ENCODE peak calls at places on chromosomes 6 and 20, in ten cellular contexts. O, Q, N, S, A, B, C, Y, W and E are unnamed samples.

GRCh38 chr6:16730720-16731502 is 30.3 kb downstream of the ATXN1 start:
- DNase-seq in W (no peak), B (no peak), Y (no peak), O (no peak), N (no peak), A (no peak), S (peak), C (no peak), Q (no peak), E (no peak)

GRCh38 chr6:108165714-108166663 is at the start of gene NR2E1:
- DNase-seq in C (no peak), B (no peak), A (no peak), W (no peak), N (no peak), O (no peak), Q (peak), S (peak), Y (no peak), E (no peak)

GRCh38 chr6:138004423-138005287 is 102.6 kb downstream of the PERP start:
- DNase-seq in C (peak), S (no peak), Y (no peak), W (no peak), Q (peak), N (no peak), B (no peak), O (no peak), A (peak), E (no peak)

GRCh38 chr6:108557494-108558371 is 3.0 kb upstream of the FOXO3 start:
- DNase-seq in B (no peak), O (no peak), Y (peak), C (peak), Q (peak), N (peak), W (peak), A (peak), S (peak), E (no peak)

GRCh38 chr6:88517737-88518136 is 351.6 kb upstream of the CNR1 start:
- DNase-seq in Y (no peak), O (no peak), B (no peak), Q (no peak), S (no peak), W (no peak), N (no peak), A (no peak), C (no peak), E (no peak)

GRCh38 chr20:8218861-8219260 is 86.8 kb downstream of the PLCB1 start:
- DNase-seq in Q (no peak), A (no peak), Y (no peak), W (no peak), O (no peak), N (no peak), B (no peak), S (no peak), C (peak), E (no peak)

GRCh38 chr6:107132330-107132954 is 17.1 kb upstream of the BEND3 start:
- DNase-seq in B (no peak), S (peak), A (peak), N (no peak), Y (no peak), O (no peak), C (no peak), Q (peak), W (no peak), E (no peak)

GRCh38 chr6:38567436-38567835 is 72.3 kb downstream of the BTBD9 start:
- DNase-seq in S (no peak), N (peak), O (peak), W (peak), B (peak), Q (peak), A (no peak), C (peak), Y (no peak), E (peak)

GRCh38 chr6:71724456-71725180 is 161.7 kb upstream of the RIMS1 start:
- DNase-seq in Q (no peak), Y (no peak), B (no peak), W (no peak), O (no peak), C (peak), S (no peak), A (no peak), N (no peak), E (no peak)

GRCh38 chr20:62737271-62737761 is 28.7 kb downstream of the NTSR1 start:
- DNase-seq in O (no peak), C (no peak), B (no peak), Q (no peak), N (no peak), S (no peak), A (no peak), Y (no peak), W (peak), E (no peak)

GRCh38 chr6:78598966-78599365 is 268.4 kb upstream of the IRAK1BP1 start:
- DNase-seq in W (no peak), A (no peak), S (no peak), N (no peak), C (peak), B (no peak), O (peak), Q (peak), Y (no peak), E (peak)

GRCh38 chr6:13709698-13710551 is 1.7 kb downstream of the RANBP9 start:
- DNase-seq in Q (peak), Y (no peak), W (no peak), C (peak), A (no peak), N (no peak), B (no peak), O (no peak), S (peak), E (no peak)

GRCh38 chr20:25015986-25016385 is 23.4 kb upstream of the APMAP start:
- DNase-seq in A (no peak), O (no peak), B (no peak), W (no peak), S (no peak), N (no peak), C (no peak), Y (no peak), Q (no peak), E (no peak)

GRCh38 chr20:2401527-2401926 is 20.8 kb downstream of the TGM6 start:
- DNase-seq in B (no peak), N (no peak), S (no peak), W (no peak), A (no peak), Y (no peak), Q (no peak), O (no peak), C (no peak), E (no peak)

GRCh38 chr6:27672113-27672799 is 199.4 kb upstream of the ZNF184 start:
- DNase-seq in C (peak), S (peak), W (no peak), N (no peak), Y (no peak), A (peak), B (no peak), Q (peak), O (peak), E (no peak)

GRCh38 chr6:18990313-18990978 is 603.3 kb downstream of the RNF144B start:
- DNase-seq in N (peak), A (peak), C (peak), Q (peak), B (no peak), O (no peak), S (peak), Y (no peak), W (peak), E (no peak)

GRCh38 chr20:41619360-41620115 is 1.4 kb upstream of the CHD6 start:
- DNase-seq in Y (no peak), A (peak), Q (no peak), O (no peak), B (no peak), W (no peak), N (no peak), C (peak), S (no peak), E (no peak)

GRCh38 chr6:149031545-149032317 is 284.9 kb downstream of the UST start:
- DNase-seq in C (peak), W (no peak), B (no peak), N (no peak), A (no peak), S (no peak), Q (peak), Y (no peak), O (peak), E (peak)

GRCh38 chr6:139777202-139777970 is 402.9 kb upstream of the CITED2 start:
- DNase-seq in C (no peak), Y (no peak), B (no peak), S (peak), Q (no peak), A (no peak), N (no peak), O (no peak), W (no peak), E (no peak)

GRCh38 chr6:132354517-132355167 is 46.6 kb downstream of the MOXD1 start:
- DNase-seq in N (no peak), Y (no peak), W (no peak), Q (peak), C (no peak), B (no peak), S (no peak), O (no peak), A (no peak), E (no peak)

GRCh38 chr20:1987826-1988225 is 6.0 kb downstream of the PDYN start:
- DNase-seq in A (no peak), B (no peak), S (no peak), Q (no peak), C (peak), O (no peak), W (no peak), Y (no peak), N (no peak), E (no peak)

GRCh38 chr6:15907914-15908518 is 220.9 kb upstream of the MYLIP start:
- DNase-seq in B (no peak), S (no peak), N (no peak), W (no peak), A (no peak), O (no peak), C (no peak), Y (no peak), Q (peak), E (no peak)

GRCh38 chr6:38198219-38198618 is 378.7 kb downstream of the ZFAND3 start:
- DNase-seq in Q (no peak), S (no peak), W (no peak), A (no peak), O (no peak), N (no peak), C (no peak), B (no peak), Y (no peak), E (no peak)

GRCh38 chr20:46979603-46980241 is 85.1 kb downstream of the EYA2 start:
- DNase-seq in W (no peak), N (no peak), B (no peak), A (no peak), C (no peak), O (no peak), Q (peak), S (no peak), Y (no peak), E (no peak)

GRCh38 chr6:37624606-37625574 is 72.8 kb downstream of the MDGA1 start:
- DNase-seq in Y (no peak), C (peak), A (no peak), S (no peak), N (peak), Q (peak), W (no peak), O (no peak), B (no peak), E (no peak)

GRCh38 chr6:138593100-138593877 is 94.0 kb upstream of the NHSL1 start:
- DNase-seq in Q (peak), C (peak), Y (peak), W (no peak), A (peak), N (no peak), B (no peak), O (peak), S (no peak), E (peak)

GRCh38 chr20:29497261-29497671 is 1760.2 kb upstream of the DEFB115 start:
- DNase-seq in O (no peak), C (peak), B (no peak), A (no peak), N (peak), Y (peak), W (no peak), S (no peak), Q (peak), E (no peak)

GRCh38 chr6:145206247-145206907 is 528.9 kb downstream of the EPM2A start:
- DNase-seq in Y (no peak), O (peak), A (no peak), C (peak), Q (no peak), S (no peak), W (no peak), N (no peak), B (no peak), E (peak)

GRCh38 chr6:106077881-106078280 is 8.3 kb upstream of the PRDM1 start:
- DNase-seq in Y (no peak), B (no peak), W (no peak), O (no peak), N (no peak), C (no peak), A (no peak), Q (no peak), S (no peak), E (no peak)

GRCh38 chr6:163386329-163386910 is 28.1 kb upstream of the QKI start:
- DNase-seq in C (no peak), Y (no peak), S (no peak), N (no peak), W (no peak), O (no peak), A (no peak), Q (no peak), B (peak), E (no peak)

GRCh38 chr20:60901831-60902230 is 350.2 kb upstream of the CDH4 start:
- DNase-seq in B (no peak), S (no peak), C (no peak), N (no peak), A (no peak), O (no peak), Y (no peak), W (no peak), Q (no peak), E (no peak)

GRCh38 chr20:45039470-45039811 is 61.5 kb downstream of the KCNS1 start:
- DNase-seq in C (peak), B (no peak), O (no peak), A (no peak), N (no peak), Y (no peak), W (no peak), S (no peak), Q (no peak), E (no peak)

GRCh38 chr20:19090332-19090731 is 122.1 kb upstream of the SLC24A3 start:
- DNase-seq in W (no peak), Y (no peak), S (no peak), B (no peak), N (no peak), Q (no peak), C (no peak), O (no peak), A (no peak), E (no peak)

GRCh38 chr6:88584581-88584980 is 378.8 kb downstream of the RNGTT start:
- DNase-seq in Y (no peak), N (no peak), C (no peak), B (no peak), W (no peak), O (no peak), Q (no peak), S (no peak), A (no peak), E (no peak)

GRCh38 chr6:90175627-90176538 is 120.8 kb downstream of the BACH2 start:
- DNase-seq in Y (no peak), A (no peak), B (no peak), O (no peak), C (no peak), W (no peak), Q (peak), S (no peak), N (no peak), E (no peak)

GRCh38 chr6:153088796-153089195 is 42.3 kb downstream of the RGS17 start:
- DNase-seq in A (no peak), O (no peak), N (no peak), S (no peak), C (no peak), B (no peak), W (no peak), Y (no peak), Q (peak), E (no peak)

GRCh38 chr20:11186301-11187008 is 512.7 kb upstream of the JAG1 start:
- DNase-seq in C (peak), O (no peak), Y (no peak), W (no peak), N (no peak), B (no peak), S (no peak), Q (peak), A (no peak), E (no peak)

GRCh38 chr20:11178946-11179654 is 505.3 kb upstream of the JAG1 start:
- DNase-seq in A (no peak), N (no peak), W (no peak), S (no peak), O (peak), Y (no peak), C (peak), Q (peak), B (no peak), E (no peak)

GRCh38 chr20:11180186-11180585 is 506.4 kb upstream of the JAG1 start:
- DNase-seq in S (no peak), N (no peak), Q (no peak), Y (no peak), O (no peak), W (no peak), B (no peak), A (no peak), C (no peak), E (no peak)

GRCh38 chr20:11182715-11183114 is 508.9 kb upstream of the JAG1 start:
- DNase-seq in S (no peak), O (no peak), Q (peak), B (no peak), Y (no peak), W (no peak), N (no peak), C (peak), A (no peak), E (no peak)

GRCh38 chr20:11181964-11182363 is 508.2 kb upstream of the JAG1 start:
- DNase-seq in W (no peak), Y (no peak), B (no peak), C (no peak), O (no peak), A (no peak), N (no peak), S (no peak), Q (no peak), E (no peak)
- TF ChIP-seq CTCF in W (no peak), Y (no peak), B (no peak), C (no peak), O (no peak), A (peak), N (no peak), S (no peak), Q (no peak), E (no peak)

GRCh38 chr6:119524410-119524809 is 174.8 kb upstream of the MAN1A1 start:
- DNase-seq in S (no peak), N (no peak), Q (no peak), O (no peak), B (no peak), W (no peak), A (no peak), Y (no peak), C (no peak), E (no peak)

GRCh38 chr6:119521251-119521650 is 171.7 kb upstream of the MAN1A1 start:
- DNase-seq in S (no peak), A (no peak), C (no peak), N (no peak), Y (no peak), B (no peak), O (no peak), Q (no peak), W (no peak), E (no peak)

GRCh38 chr6:119523546-119523945 is 174.0 kb upstream of the MAN1A1 start:
- DNase-seq in W (no peak), O (no peak), Q (no peak), S (no peak), C (no peak), N (no peak), B (no peak), A (no peak), Y (no peak), E (no peak)

GRCh38 chr6:119526609-119527605 is 177.3 kb upstream of the MAN1A1 start:
- DNase-seq in W (no peak), S (no peak), O (no peak), B (no peak), Q (no peak), N (no peak), A (no peak), C (peak), Y (no peak), E (no peak)
- TF ChIP-seq CTCF in W (no peak), S (no peak), O (no peak), B (no peak), Q (no peak), N (no peak), A (no peak), C (peak), Y (no peak), E (no peak)

GRCh38 chr6:55528624-55529023 is 50.4 kb downstream of the HMGCLL1 start:
- DNase-seq in C (peak), Y (no peak), O (no peak), S (no peak), Q (peak), W (no peak), A (peak), B (no peak), N (no peak), E (no peak)
- TF ChIP-seq CTCF in C (peak), Y (no peak), O (peak), S (peak), Q (peak), W (no peak), A (peak), B (no peak), N (no peak), E (peak)

DNA sequence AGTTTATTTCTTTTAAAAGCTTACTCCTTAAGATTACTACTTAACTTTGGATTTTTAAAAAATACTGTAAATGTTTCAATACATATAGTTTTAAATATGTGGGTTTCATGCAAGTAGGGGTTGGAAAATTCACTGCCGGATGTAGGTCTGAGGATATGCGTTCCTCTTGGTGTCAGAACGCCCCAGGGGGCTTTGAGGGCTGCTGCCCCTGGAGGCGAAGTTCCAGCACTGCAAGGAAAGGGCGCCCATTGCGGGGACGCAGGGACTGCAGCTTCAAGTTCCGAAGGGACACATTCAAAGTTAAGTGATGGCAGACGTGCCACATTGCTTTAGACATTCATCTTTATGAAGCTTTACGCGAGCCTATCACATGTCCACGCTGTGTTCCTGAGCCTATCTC is 152.9 kb downstream of the SOD2 start:
- DNase-seq in Y (no peak), C (no peak), Q (no peak), S (peak), O (no peak), W (no peak), A (peak), B (no peak), N (no peak), E (no peak)
- TF ChIP-seq CTCF in Y (no peak), C (no peak), Q (no peak), S (peak), O (peak), W (peak), A (peak), B (no peak), N (no peak), E (no peak)

DNA sequence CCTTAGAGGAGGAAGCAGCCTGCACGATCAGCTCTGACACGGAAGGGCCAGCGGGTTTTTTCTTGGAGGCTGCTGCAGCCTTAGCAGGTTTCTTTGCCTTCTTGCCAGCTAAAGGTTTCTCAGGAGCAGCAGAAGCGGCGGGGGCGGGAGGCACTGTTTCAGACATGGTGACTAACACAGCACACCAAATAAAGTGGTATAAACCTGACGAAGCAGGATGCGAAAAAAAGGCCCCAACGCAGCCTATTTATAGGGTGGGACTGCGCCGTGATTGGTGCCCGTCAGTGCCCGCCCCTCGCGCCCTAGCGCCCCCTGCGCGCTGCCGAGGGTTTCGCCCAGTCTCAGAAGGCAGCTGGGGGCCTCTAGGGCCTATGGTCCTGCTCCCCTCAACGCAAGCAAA is 55.0 kb downstream of the TRIM38 start:
- DNase-seq in A (peak), W (no peak), B (peak), O (no peak), N (peak), C (peak), Q (peak), S (peak), Y (peak), E (no peak)
- TF ChIP-seq CTCF in A (no peak), W (no peak), B (no peak), O (peak), N (no peak), C (peak), Q (peak), S (peak), Y (peak), E (peak)

GRCh38 chr6:84685983-84686584 is 78.3 kb downstream of the TBX18 start:
- DNase-seq in B (no peak), O (no peak), N (no peak), A (no peak), Q (peak), C (no peak), W (no peak), S (no peak), Y (no peak), E (no peak)
- TF ChIP-seq CTCF in B (no peak), O (no peak), N (no peak), A (peak), Q (peak), C (peak), W (peak), S (peak), Y (peak), E (peak)

GRCh38 chr6:159042824-159043181 is 2.0 kb downstream of the TAGAP start:
- DNase-seq in Q (no peak), C (no peak), A (no peak), O (no peak), Y (no peak), S (no peak), N (no peak), W (no peak), B (no peak), E (no peak)
- TF ChIP-seq CTCF in Q (no peak), C (no peak), A (peak), O (no peak), Y (no peak), S (peak), N (no peak), W (peak), B (no peak), E (no peak)